ENCODE peak calls at places on chromosome 3, in nine cellular contexts. O is SK-N-SH, Q is K562, I is GM23338, F is H1, L is upper lobe of left lung, M is stomach, N is spleen, D is Panc1. H is an unnamed sample. For H3K4me1, the result is how much of the 10 kb centered on the place peaks cover.

GRCh38 chr3:197151562-197151961 is 121.9 kb upstream of the MELTF start:
- DNase-seq in O (no peak), Q (peak), I (no peak), F (no peak), L (no peak), M (peak), N (no peak), D (no peak), H (no peak)

GRCh38 chr3:104548401-104548800 is 818.3 kb upstream of the ALCAM start:
- DNase-seq in O (no peak), Q (no peak), I (no peak), F (no peak), L (no peak), M (no peak), N (no peak), D (no peak), H (no peak)

GRCh38 chr3:31472479-31473390 is 60.0 kb upstream of the STT3B start:
- DNase-seq in O (no peak), Q (no peak), I (no peak), F (no peak), L (no peak), M (no peak), N (no peak), D (no peak), H (no peak)

GRCh38 chr3:145094355-145094941 is 1066.5 kb downstream of the PLOD2 start:
- DNase-seq in O (no peak), Q (no peak), I (peak), F (no peak), L (no peak), M (no peak), N (no peak), D (no peak), H (no peak)

GRCh38 chr3:196323016-196323415 is 5.0 kb upstream of the DYNLT2B start:
- DNase-seq in O (no peak), Q (no peak), I (no peak), F (no peak), L (no peak), M (no peak), N (no peak), D (no peak), H (no peak)

GRCh38 chr3:32532434-32532833 is 29.8 kb upstream of the CMTM6 start:
- DNase-seq in O (no peak), Q (no peak), I (no peak), F (no peak), L (no peak), M (no peak), N (no peak), D (no peak), H (no peak)

GRCh38 chr3:187942658-187943241 is 197.5 kb upstream of the BCL6 start:
- DNase-seq in O (no peak), Q (no peak), I (no peak), F (no peak), L (peak), M (no peak), N (peak), D (no peak), H (no peak)

GRCh38 chr3:161231861-161232260 is 10.8 kb downstream of the NMD3 start:
- DNase-seq in O (no peak), Q (no peak), I (peak), F (no peak), L (no peak), M (no peak), N (no peak), D (no peak), H (no peak)

GRCh38 chr3:171535133-171535532 is 74.9 kb upstream of the TNIK start:
- DNase-seq in O (no peak), Q (no peak), I (no peak), F (no peak), L (no peak), M (no peak), N (no peak), D (no peak), H (no peak)

GRCh38 chr3:62036726-62037125 is 336.6 kb downstream of the FEZF2 start:
- DNase-seq in O (peak), Q (no peak), I (no peak), F (no peak), L (peak), M (no peak), N (no peak), D (no peak), H (no peak)

GRCh38 chr3:127022849-127023248 is 39.9 kb downstream of the PLXNA1 start:
- DNase-seq in O (no peak), Q (no peak), I (no peak), F (no peak), L (peak), M (no peak), N (no peak), D (no peak), H (no peak)

GRCh38 chr3:186453531-186453930 is 90.6 kb downstream of the CRYGS start:
- DNase-seq in O (no peak), Q (no peak), I (no peak), F (peak), L (no peak), M (no peak), N (no peak), D (no peak), H (no peak)

GRCh38 chr3:139710212-139710611 is 32.4 kb upstream of the NMNAT3 start:
- DNase-seq in O (no peak), Q (no peak), I (no peak), F (no peak), L (no peak), M (no peak), N (no peak), D (no peak), H (no peak)

GRCh38 chr3:126378341-126378751 is 16.4 kb upstream of the CFAP100 start:
- DNase-seq in O (no peak), Q (no peak), I (no peak), F (no peak), L (no peak), M (no peak), N (peak), D (no peak), H (no peak)

GRCh38 chr3:42876940-42877720 is 1.5 kb upstream of the CYP8B1 start:
- DNase-seq in O (no peak), Q (no peak), I (no peak), F (no peak), L (no peak), M (no peak), N (no peak), D (no peak), H (no peak)

DNA sequence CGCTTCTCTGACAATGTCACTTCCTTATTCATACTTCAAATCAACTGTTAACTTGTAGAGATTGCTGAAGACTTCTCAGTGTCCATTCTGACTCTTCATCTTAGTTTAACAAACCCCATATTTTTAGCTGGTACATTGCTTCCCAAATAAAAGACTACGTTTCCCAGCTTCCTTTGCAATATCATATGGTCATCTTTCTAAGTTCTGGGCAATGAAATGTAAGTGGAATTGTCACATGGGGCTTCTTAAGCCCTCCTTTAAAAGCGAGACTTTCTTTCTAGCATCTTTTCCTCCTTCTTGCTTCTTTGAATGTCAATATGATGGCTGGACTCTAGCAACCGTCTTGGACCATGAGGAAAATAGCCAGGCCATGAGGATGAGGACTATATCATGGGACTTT is 239.1 kb downstream of the ZNF621 start:
- DNase-seq in O (no peak), Q (no peak), I (peak), F (no peak), L (no peak), M (no peak), N (no peak), D (no peak), H (no peak)
- H3K4me1 ChIP-seq in O (under half), Q (under half), I (under half), F (under half), L (under half), M (under half), N (under half), D (under half), H (under half)

DNA sequence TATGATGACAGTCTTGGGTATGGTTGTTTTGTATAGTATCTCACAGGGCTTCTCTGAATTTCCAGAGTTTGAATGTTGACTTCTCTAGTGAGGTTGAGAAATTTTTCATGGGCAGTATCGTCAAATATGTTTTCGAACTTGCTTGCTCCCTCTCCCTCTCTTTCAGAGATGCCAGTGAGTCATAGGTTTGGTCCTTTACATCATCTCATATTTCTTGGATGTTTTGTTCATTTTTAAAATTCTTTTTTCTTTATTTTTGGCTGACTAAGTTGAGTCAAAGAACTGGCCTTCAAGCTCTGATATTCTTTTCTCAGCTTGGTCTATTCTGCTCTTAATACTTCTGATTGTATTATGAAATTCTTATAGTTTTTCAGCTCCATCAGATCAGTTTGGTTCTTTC is 282.3 kb upstream of the NECTIN3 start:
- DNase-seq in O (no peak), Q (no peak), I (no peak), F (no peak), L (no peak), M (no peak), N (no peak), D (no peak), H (no peak)
- H3K27ac ChIP-seq in O (peak), Q (no peak), I (no peak), F (no peak), L (no peak), M (no peak), N (no peak), D (no peak), H (no peak)

GRCh38 chr3:53219897-53220483 is 35.8 kb downstream of the TKT start:
- DNase-seq in O (peak), Q (peak), I (peak), F (peak), L (no peak), M (peak), N (peak), D (peak), H (peak)
- TF ChIP-seq POLR2AphosphoS5 in O (peak), Q (no peak), I (no peak), F (peak), L (no peak), M (no peak), N (peak), D (peak), H (no peak)

DNA sequence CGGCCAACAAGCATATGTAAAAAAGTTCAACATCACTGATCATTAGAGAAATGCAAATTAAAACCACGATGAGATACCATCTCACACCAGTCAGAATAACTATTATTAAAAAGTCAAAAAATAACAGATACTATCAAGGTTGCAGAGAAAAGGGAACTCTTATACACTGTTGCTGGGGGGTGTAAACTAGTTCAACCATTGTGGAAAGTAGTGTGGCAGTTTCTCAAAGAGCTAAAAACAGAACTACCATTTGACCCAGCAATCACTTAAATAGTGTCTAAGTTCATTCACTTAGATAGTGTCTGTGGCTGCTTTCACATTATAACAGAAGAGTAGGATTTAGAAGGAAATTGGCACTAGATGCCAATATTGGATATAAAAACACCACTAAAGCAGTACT is 49.7 kb downstream of the CGGBP1 start:
- DNase-seq in O (no peak), Q (no peak), I (no peak), F (no peak), L (no peak), M (no peak), N (no peak), D (no peak), H (no peak)
- H3K4me1 ChIP-seq in O (under half), Q (under half), I (under half), F (under half), L (under half), M (under half), N (under half), D (under half), H (under half)